ENCODE peak calls at places on chromosomes 4 and X, in five cellular contexts. One of them, this sample, is unnamed.

GRCh38 chrX:1749499-1749898 is 134.6 kb downstream of the ASMT start:
- DNase-seq in GM06990: no peak
- DNase-seq in osteocyte: no peak
- DNase-seq in GM13977: no peak
- DNase-seq in omental fat pad: no peak
- DNase-seq in this sample: no peak

GRCh38 chrX:153696100-153696499 is 8.4 kb downstream of the SLC6A8 start:
- DNase-seq in GM06990: no peak
- DNase-seq in osteocyte: no peak
- DNase-seq in GM13977: no peak
- DNase-seq in omental fat pad: no peak
- DNase-seq in this sample: no peak

GRCh38 chrX:10015711-10016515 is 48.8 kb downstream of the CLDN34 start:
- DNase-seq in GM06990: no peak
- DNase-seq in osteocyte: no peak
- DNase-seq in GM13977: peak
- DNase-seq in omental fat pad: no peak
- DNase-seq in this sample: peak

GRCh38 chrX:16552546-16552945 is 97.4 kb upstream of the S100G start:
- DNase-seq in GM06990: no peak
- DNase-seq in osteocyte: no peak
- DNase-seq in GM13977: no peak
- DNase-seq in omental fat pad: no peak
- DNase-seq in this sample: no peak

GRCh38 chrX:45889471-45889870 is 655.8 kb downstream of the ZNF674 start:
- DNase-seq in GM06990: no peak
- DNase-seq in osteocyte: no peak
- DNase-seq in GM13977: no peak
- DNase-seq in omental fat pad: no peak
- DNase-seq in this sample: no peak

GRCh38 chrX:104502460-104502859 is 63.5 kb upstream of the IL1RAPL2 start:
- DNase-seq in GM06990: no peak
- DNase-seq in osteocyte: no peak
- DNase-seq in GM13977: no peak
- DNase-seq in omental fat pad: no peak
- DNase-seq in this sample: no peak

GRCh38 chr4:74038161-74039064 is at the start of gene CXCL3:
- DNase-seq in GM06990: peak
- DNase-seq in osteocyte: peak
- DNase-seq in GM13977: peak
- DNase-seq in omental fat pad: peak
- DNase-seq in this sample: peak

GRCh38 chrX:53795583-53795982 is 109.1 kb upstream of the HUWE1 start:
- DNase-seq in GM06990: no peak
- DNase-seq in osteocyte: no peak
- DNase-seq in GM13977: no peak
- DNase-seq in omental fat pad: no peak
- DNase-seq in this sample: no peak

GRCh38 chrX:118847676-118848075 is 24.1 kb downstream of the ZCCHC12 start:
- DNase-seq in GM06990: no peak
- DNase-seq in osteocyte: no peak
- DNase-seq in GM13977: peak
- DNase-seq in omental fat pad: no peak
- DNase-seq in this sample: peak

GRCh38 chr4:27861381-27861787 is 1000.7 kb downstream of the STIM2 start:
- DNase-seq in GM06990: no peak
- DNase-seq in osteocyte: no peak
- DNase-seq in GM13977: no peak
- DNase-seq in omental fat pad: no peak
- DNase-seq in this sample: no peak

GRCh38 chr4:87025614-87026041 is 90.8 kb downstream of the AFF1 start:
- DNase-seq in GM06990: no peak
- DNase-seq in osteocyte: no peak
- DNase-seq in GM13977: no peak
- DNase-seq in omental fat pad: no peak
- DNase-seq in this sample: no peak

GRCh38 chr4:99033956-99034355 is 38.4 kb downstream of the METAP1 start:
- DNase-seq in GM06990: no peak
- DNase-seq in osteocyte: no peak
- DNase-seq in GM13977: no peak
- DNase-seq in omental fat pad: no peak
- DNase-seq in this sample: no peak

GRCh38 chr4:173272987-173273386 is 61.2 kb downstream of the HMGB2 start:
- DNase-seq in GM06990: no peak
- DNase-seq in osteocyte: no peak
- DNase-seq in GM13977: no peak
- DNase-seq in omental fat pad: no peak
- DNase-seq in this sample: no peak

GRCh38 chr4:2352171-2352570 is 66.3 kb downstream of the ZFYVE28 start:
- DNase-seq in GM06990: no peak
- DNase-seq in osteocyte: peak
- DNase-seq in GM13977: no peak
- DNase-seq in omental fat pad: peak
- DNase-seq in this sample: no peak

GRCh38 chr4:3484057-3484973 is 21.2 kb downstream of the DOK7 start:
- DNase-seq in GM06990: peak
- DNase-seq in osteocyte: no peak
- DNase-seq in GM13977: no peak
- DNase-seq in omental fat pad: no peak
- DNase-seq in this sample: no peak

GRCh38 chr4:42151568-42152506 is 618 bp downstream of the BEND4 start:
- DNase-seq in GM06990: peak
- DNase-seq in osteocyte: no peak
- DNase-seq in GM13977: peak
- DNase-seq in omental fat pad: no peak
- DNase-seq in this sample: peak

GRCh38 chr4:20839957-20840356 is 139.7 kb downstream of the PACRGL start:
- DNase-seq in GM06990: no peak
- DNase-seq in osteocyte: no peak
- DNase-seq in GM13977: no peak
- DNase-seq in omental fat pad: no peak
- DNase-seq in this sample: no peak

GRCh38 chr4:73589261-73589847 is 30.9 kb downstream of the RASSF6 start:
- DNase-seq in GM06990: peak
- DNase-seq in osteocyte: no peak
- DNase-seq in GM13977: no peak
- DNase-seq in omental fat pad: no peak
- DNase-seq in this sample: no peak

GRCh38 chrX:18758166-18758932 is 50.9 kb downstream of the PPEF1 start:
- DNase-seq in GM06990: no peak
- DNase-seq in osteocyte: no peak
- DNase-seq in GM13977: no peak
- DNase-seq in omental fat pad: no peak
- DNase-seq in this sample: no peak

GRCh38 chr4:145679991-145680455 is at the start of gene C4orf51:
- DNase-seq in GM06990: no peak
- DNase-seq in osteocyte: no peak
- DNase-seq in GM13977: no peak
- DNase-seq in omental fat pad: no peak
- DNase-seq in this sample: no peak

GRCh38 chrX:39665830-39666518 is 431.8 kb downstream of the BCOR start:
- DNase-seq in GM06990: no peak
- DNase-seq in osteocyte: no peak
- DNase-seq in GM13977: no peak
- DNase-seq in omental fat pad: no peak
- DNase-seq in this sample: no peak

GRCh38 chr4:94305468-94306225 is 37.0 kb downstream of the HPGDS start:
- DNase-seq in GM06990: no peak
- DNase-seq in osteocyte: no peak
- DNase-seq in GM13977: no peak
- DNase-seq in omental fat pad: no peak
- DNase-seq in this sample: no peak

GRCh38 chr4:94307231-94307840 is 35.3 kb downstream of the HPGDS start:
- DNase-seq in GM06990: no peak
- DNase-seq in osteocyte: no peak
- DNase-seq in GM13977: no peak
- DNase-seq in omental fat pad: no peak
- DNase-seq in this sample: no peak

GRCh38 chr4:94298725-94299252 is 43.8 kb downstream of the HPGDS start:
- DNase-seq in GM06990: no peak
- DNase-seq in osteocyte: no peak
- DNase-seq in GM13977: no peak
- DNase-seq in omental fat pad: no peak
- DNase-seq in this sample: no peak

GRCh38 chr4:94306713-94307112 is 35.9 kb downstream of the HPGDS start:
- DNase-seq in GM06990: no peak
- DNase-seq in osteocyte: no peak
- DNase-seq in GM13977: no peak
- DNase-seq in omental fat pad: no peak
- DNase-seq in this sample: no peak

DNA sequence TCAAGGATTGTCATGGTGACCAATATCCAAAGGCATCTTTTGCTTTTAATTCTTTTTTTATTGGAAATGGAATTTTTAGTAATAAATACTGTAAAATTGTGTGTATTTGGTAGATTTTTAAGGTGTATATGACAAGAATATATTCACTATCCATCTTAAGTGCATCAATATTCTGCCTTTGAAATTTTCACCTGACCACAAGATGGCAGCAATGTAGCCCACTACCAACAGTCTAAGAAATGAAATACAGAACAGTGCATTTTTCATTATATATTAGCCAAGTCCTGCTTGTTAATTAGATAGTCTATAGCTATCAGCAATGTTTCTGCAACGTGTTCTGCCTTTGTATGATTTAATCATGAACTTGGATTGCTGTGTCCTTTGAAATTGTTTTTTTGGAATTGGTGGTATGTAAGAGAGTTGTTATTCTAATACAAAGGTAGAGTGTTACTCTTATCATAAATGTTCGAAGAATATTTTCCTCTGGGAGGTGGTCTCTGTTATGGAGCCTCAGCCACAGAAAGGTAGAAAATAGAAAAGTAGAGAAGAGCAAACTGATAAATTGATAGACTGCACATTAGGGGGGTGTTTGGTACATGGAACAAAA is 38.2 kb downstream of the HPGDS start:
- DNase-seq in GM06990: no peak
- DNase-seq in osteocyte: no peak
- DNase-seq in GM13977: peak
- DNase-seq in omental fat pad: no peak
- DNase-seq in this sample: peak
- TF ChIP-seq CTCF in GM06990: peak
- TF ChIP-seq CTCF in osteocyte: peak
- TF ChIP-seq CTCF in GM13977: peak
- TF ChIP-seq CTCF in omental fat pad: no peak
- TF ChIP-seq CTCF in this sample: peak

DNA sequence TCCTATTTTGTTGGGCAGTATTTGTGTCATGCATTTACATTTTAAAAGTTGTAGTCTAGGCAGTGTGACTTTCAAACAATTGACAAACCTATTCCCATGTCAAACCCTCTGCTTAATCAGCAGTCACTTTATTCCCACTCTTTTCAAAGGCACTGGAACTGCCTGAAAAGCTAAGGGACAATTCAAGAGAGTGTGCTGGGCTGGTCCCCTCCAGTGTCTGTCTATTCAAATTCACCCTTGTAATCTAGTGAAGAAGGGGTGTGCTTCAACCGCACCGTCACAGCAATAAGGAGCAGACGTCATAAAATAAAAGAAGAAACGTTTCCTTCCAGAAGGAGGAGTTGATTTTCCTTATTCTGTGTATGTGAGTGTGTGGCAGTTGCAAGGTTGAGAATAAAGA is 197.0 kb upstream of the MAD2L1 start:
- DNase-seq in GM06990: no peak
- DNase-seq in osteocyte: no peak
- DNase-seq in GM13977: no peak
- DNase-seq in omental fat pad: no peak
- DNase-seq in this sample: no peak
- TF ChIP-seq CTCF in GM06990: no peak
- TF ChIP-seq CTCF in osteocyte: no peak
- TF ChIP-seq CTCF in GM13977: no peak
- TF ChIP-seq CTCF in omental fat pad: no peak
- TF ChIP-seq CTCF in this sample: no peak

DNA sequence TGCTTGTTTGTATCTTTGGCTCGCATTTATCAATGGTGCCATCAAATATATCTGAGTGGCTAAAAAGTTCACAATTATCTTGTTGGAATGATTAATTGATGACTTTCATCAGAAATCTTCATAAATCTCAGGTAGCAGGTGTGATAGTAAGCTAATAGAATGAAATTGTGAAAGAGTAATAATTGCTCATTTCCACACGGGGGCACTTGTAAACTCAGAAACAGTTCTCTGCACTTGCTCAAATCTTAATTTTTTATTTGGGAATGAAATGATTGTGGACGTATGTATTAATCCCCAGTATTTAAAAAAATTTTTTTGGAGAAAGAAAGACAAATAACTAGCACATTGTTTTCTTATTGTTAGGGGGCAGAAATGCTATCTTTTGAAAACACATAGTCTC is 132.8 kb downstream of the DTHD1 start:
- DNase-seq in GM06990: no peak
- DNase-seq in osteocyte: no peak
- DNase-seq in GM13977: peak
- DNase-seq in omental fat pad: no peak
- DNase-seq in this sample: no peak
- TF ChIP-seq CTCF in GM06990: peak
- TF ChIP-seq CTCF in osteocyte: peak
- TF ChIP-seq CTCF in GM13977: peak
- TF ChIP-seq CTCF in omental fat pad: no peak
- TF ChIP-seq CTCF in this sample: peak

GRCh38 chr4:78928835-78929234 is 10.4 kb downstream of the PAQR3 start:
- DNase-seq in GM06990: no peak
- DNase-seq in osteocyte: no peak
- DNase-seq in GM13977: no peak
- DNase-seq in omental fat pad: no peak
- DNase-seq in this sample: no peak

GRCh38 chr4:78922207-78922606 is 17.0 kb downstream of the PAQR3 start:
- DNase-seq in GM06990: no peak
- DNase-seq in osteocyte: no peak
- DNase-seq in GM13977: no peak
- DNase-seq in omental fat pad: no peak
- DNase-seq in this sample: no peak

GRCh38 chr4:78926825-78927224 is 12.4 kb downstream of the PAQR3 start:
- DNase-seq in GM06990: no peak
- DNase-seq in osteocyte: no peak
- DNase-seq in GM13977: no peak
- DNase-seq in omental fat pad: no peak
- DNase-seq in this sample: no peak

DNA sequence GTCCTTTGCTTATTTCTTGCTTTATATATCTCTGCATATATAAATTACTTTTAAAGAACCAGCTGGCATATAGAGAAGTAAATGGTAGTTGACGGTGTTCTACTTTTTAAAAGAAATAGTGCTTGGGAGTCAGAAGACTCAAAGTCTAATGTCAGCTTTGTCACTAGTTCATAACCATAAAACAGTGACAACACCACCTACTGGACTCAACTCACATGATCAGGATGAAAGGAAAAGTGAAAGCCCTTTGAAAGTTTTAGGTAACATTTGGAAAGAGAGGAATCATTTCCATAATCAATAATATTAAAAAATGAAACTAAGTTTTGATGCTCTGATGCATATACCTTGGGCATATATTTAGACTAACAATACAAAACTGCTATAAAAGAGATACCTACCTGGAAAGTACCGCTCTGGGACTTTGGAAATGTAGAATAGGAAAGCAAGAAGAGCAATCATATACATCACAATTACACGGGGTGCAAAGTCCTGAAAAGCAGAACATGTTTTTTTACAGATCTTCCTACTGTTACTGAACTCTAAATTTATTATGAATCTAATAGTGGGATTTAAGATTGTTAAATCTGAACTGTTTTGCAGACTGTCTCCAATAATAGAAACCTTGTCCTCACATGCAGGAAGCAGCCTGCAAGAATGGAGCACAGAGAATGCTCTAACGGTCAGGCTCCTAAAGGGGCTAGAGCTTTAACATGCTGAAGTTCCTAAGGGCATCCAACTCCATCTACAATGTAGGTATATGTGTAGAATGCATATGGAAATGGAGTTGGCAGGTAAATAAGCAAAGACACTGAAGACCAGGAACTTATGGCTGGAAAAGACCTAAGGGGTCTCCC is 15.6 kb downstream of the PAQR3 start:
- DNase-seq in GM06990: no peak
- DNase-seq in osteocyte: no peak
- DNase-seq in GM13977: no peak
- DNase-seq in omental fat pad: no peak
- DNase-seq in this sample: no peak
- TF ChIP-seq CTCF in GM06990: peak
- TF ChIP-seq CTCF in osteocyte: peak
- TF ChIP-seq CTCF in GM13977: no peak
- TF ChIP-seq CTCF in omental fat pad: no peak
- TF ChIP-seq CTCF in this sample: peak

This sample was measured in GM10248.